ENCODE peak calls at places on chromosomes 3 and 15, in nine cellular contexts. T, Q, A, K, N, V, D, H and L are unnamed samples.
A peak's percentile ranks its signal among the peaks of the same experiment; 100 is the strongest.

GRCh38 chr15:85167568-85167967 is 185.9 kb downstream of the PDE8A start:
- DNase-seq in T (no peak), Q (no peak), A (no peak), K (no peak), N (no peak), V (no peak), D (no peak), H (no peak), L (no peak)

GRCh38 chr3:12758025-12758830 is 831 bp downstream of the TMEM40 start:
- DNase-seq in T (no peak), Q (no peak), A (peak; percentile 35), K (no peak), N (peak; percentile 9), V (no peak), D (no peak), H (peak; percentile 81), L (no peak)

GRCh38 chr15:62474771-62475124 is 309.7 kb upstream of the C2CD4B start:
- DNase-seq in T (no peak), Q (no peak), A (no peak), K (no peak), N (no peak), V (no peak), D (no peak), H (no peak), L (no peak)

GRCh38 chr3:25252291-25252690 is 175.8 kb upstream of the RARB start:
- DNase-seq in T (no peak), Q (no peak), A (no peak), K (no peak), N (no peak), V (no peak), D (no peak), H (no peak), L (no peak)

GRCh38 chr3:32143849-32144757 is 37.7 kb downstream of the GPD1L start:
- DNase-seq in T (no peak), Q (peak; percentile 42), A (peak; percentile 57), K (peak; percentile 83), N (peak; percentile 72), V (no peak), D (no peak), H (peak; percentile 96), L (no peak)

GRCh38 chr3:98817546-98817945 is 54.4 kb downstream of the ST3GAL6 start:
- DNase-seq in T (no peak), Q (no peak), A (no peak), K (peak; percentile 59), N (no peak), V (no peak), D (no peak), H (peak; percentile 73), L (no peak)

GRCh38 chr3:127458698-127459097 is 131.8 kb downstream of the TPRA1 start:
- DNase-seq in T (no peak), Q (no peak), A (no peak), K (no peak), N (no peak), V (peak; percentile 54), D (no peak), H (peak; percentile 14), L (peak; percentile 39)

GRCh38 chr3:99856437-99857220 is 39.0 kb downstream of the CMSS1 start:
- DNase-seq in T (no peak), Q (no peak), A (no peak), K (no peak), N (no peak), V (no peak), D (no peak), H (no peak), L (no peak)

GRCh38 chr3:30894521-30895289 is at the start of gene GADL1:
- DNase-seq in T (no peak), Q (no peak), A (no peak), K (peak; percentile 10), N (peak; percentile 10), V (peak; percentile 74), D (peak; percentile 84), H (peak; percentile 21), L (peak; percentile 43)

GRCh38 chr15:55708720-55709119 is 34.2 kb downstream of the PRTG start:
- DNase-seq in T (no peak), Q (no peak), A (no peak), K (no peak), N (no peak), V (no peak), D (no peak), H (no peak), L (no peak)

GRCh38 chr15:63948971-63949370 is 97.3 kb downstream of the DAPK2 start:
- DNase-seq in T (no peak), Q (no peak), A (no peak), K (no peak), N (no peak), V (no peak), D (no peak), H (no peak), L (no peak)

GRCh38 chr3:172038823-172039222 is 555 bp upstream of the FNDC3B start:
- DNase-seq in T (no peak), Q (no peak), A (peak; percentile 56), K (no peak), N (peak; percentile 33), V (no peak), D (no peak), H (peak; percentile 81), L (no peak)

GRCh38 chr15:53473886-53474285 is 285.6 kb downstream of the WDR72 start:
- DNase-seq in T (no peak), Q (no peak), A (no peak), K (no peak), N (no peak), V (no peak), D (no peak), H (no peak), L (no peak)

DNA sequence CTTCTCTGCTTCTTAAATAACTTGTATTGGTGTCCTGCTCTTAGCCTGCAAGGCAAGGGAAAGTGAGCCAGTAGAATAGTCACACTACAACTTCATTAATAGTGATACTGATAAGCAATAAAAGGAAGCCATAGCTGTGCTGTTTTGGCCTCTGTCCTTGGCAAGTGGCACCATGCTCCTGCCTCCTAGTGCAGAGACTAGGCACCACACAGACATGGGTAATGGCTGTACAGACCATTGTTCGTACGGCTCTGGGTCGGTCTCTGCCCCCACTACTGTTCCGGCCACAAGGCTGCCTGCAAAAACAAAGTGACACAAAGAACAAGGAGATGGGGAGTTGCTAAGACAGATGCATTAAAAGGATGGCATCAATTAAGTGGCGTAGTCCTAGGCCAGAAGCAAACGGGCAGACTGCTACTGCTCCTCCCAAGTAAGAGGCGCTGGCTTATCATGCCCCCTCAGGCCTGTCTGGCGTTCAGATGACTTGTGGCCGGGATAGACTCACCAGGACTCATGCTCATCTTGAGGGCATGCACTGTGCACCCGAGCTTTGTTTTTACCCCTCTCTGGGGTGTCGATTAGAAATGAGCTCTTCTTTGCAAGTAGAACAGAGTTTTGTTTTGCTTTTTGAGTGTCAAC is 75.6 kb downstream of the TRAK1 start:
- DNase-seq in T (no peak), Q (no peak), A (no peak), K (no peak), N (no peak), V (no peak), D (no peak), H (no peak), L (no peak)
- H3K27ac ChIP-seq in T (no peak overlapping the region), Q (no peak overlapping the region), A (no peak overlapping the region), K (no peak overlapping the region), N (peak overlapping the region; percentile 15), V (no peak overlapping the region), D (no peak overlapping the region), H (no peak overlapping the region), L (no peak overlapping the region)

DNA sequence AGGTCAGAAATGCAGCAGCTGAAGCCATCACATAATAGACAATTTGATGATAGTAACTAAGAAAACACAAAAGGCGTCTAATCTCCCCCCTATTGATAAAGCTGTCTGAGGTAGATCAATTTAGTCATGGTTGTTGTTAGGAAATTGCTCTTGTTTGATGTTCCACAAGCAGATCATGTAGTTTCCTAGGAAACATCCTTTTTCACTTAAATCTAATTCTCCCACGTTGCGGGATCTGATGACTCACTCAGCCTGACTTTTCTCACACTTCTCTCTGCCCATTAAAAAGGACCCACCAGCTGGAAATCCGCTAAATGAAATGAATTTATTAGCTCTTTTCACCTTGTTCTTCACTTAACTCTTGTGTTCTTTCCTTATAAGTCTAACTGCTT is 795.9 kb upstream of the ARPP21 start:
- DNase-seq in T (no peak), Q (no peak), A (no peak), K (no peak), N (no peak), V (no peak), D (no peak), H (peak; percentile 34), L (no peak)
- H3K4me3 ChIP-seq in T (no peak overlapping the region), Q (no peak overlapping the region), A (no peak overlapping the region), K (no peak overlapping the region), N (no peak overlapping the region), V (no peak overlapping the region), D (no peak overlapping the region), H (no peak overlapping the region), L (no peak overlapping the region)

GRCh38 chr3:71651625-71652024 is 68.1 kb upstream of the FOXP1 start:
- DNase-seq in T (no peak), Q (no peak), A (no peak), K (no peak), N (no peak), V (no peak), D (no peak), H (no peak), L (no peak)

GRCh38 chr3:71649757-71650156 is 66.2 kb upstream of the FOXP1 start:
- DNase-seq in T (no peak), Q (no peak), A (no peak), K (no peak), N (no peak), V (no peak), D (no peak), H (no peak), L (no peak)

GRCh38 chr3:71650372-71650771 is 66.8 kb upstream of the FOXP1 start:
- DNase-seq in T (no peak), Q (no peak), A (no peak), K (no peak), N (peak; percentile 70), V (no peak), D (no peak), H (no peak), L (no peak)

GRCh38 chr3:71647751-71648150 is 64.2 kb upstream of the FOXP1 start:
- DNase-seq in T (no peak), Q (no peak), A (no peak), K (no peak), N (no peak), V (no peak), D (no peak), H (no peak), L (no peak)

DNA sequence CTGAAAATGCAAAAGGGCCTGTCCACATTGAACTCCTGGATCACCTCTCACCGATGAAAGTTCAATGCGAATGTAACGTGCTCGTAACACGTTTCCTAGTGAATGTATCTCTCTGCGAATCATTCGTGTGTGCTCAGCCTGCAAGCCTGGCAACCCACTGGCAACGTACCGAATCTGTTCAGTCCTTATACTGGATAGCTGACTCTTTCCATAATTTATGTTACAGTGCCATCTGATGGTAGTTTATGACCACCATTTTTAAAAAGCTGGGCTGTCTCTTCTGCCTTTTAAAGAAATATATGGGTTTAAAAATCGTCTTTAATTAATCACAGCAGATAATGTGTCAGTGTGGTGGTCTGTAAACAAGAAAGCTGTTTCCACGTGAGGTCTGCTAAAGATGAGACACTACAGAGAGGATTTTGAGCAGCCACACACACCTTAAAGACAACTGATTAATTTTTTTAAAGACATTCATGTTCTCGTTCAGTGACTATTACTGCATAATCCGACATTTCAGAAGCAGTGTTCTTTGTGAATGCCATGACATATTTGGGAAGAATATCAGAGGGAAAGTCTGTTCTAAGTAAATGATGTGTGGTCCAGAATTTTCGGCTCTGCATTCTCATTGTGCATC is 69.4 kb upstream of the FOXP1 start:
- DNase-seq in T (no peak), Q (peak; percentile 37), A (peak; percentile 27), K (peak; percentile 38), N (peak; percentile 89), V (no peak), D (no peak), H (peak; percentile 79), L (no peak)
- TF ChIP-seq CTCF in T (peak; percentile 50), Q (peak; percentile 30), A (peak; percentile 52), K (peak; percentile 78), N (peak; percentile 35), V (peak; percentile 20), D (peak; percentile 44), H (peak; percentile 50), L (peak; percentile 58)

GRCh38 chr3:59535791-59536221 is 486.0 kb upstream of the CFAP20DC start:
- DNase-seq in T (no peak), Q (no peak), A (no peak), K (no peak), N (no peak), V (no peak), D (no peak), H (peak; percentile 38), L (no peak)
- H3K27ac ChIP-seq in T (no peak overlapping the region), Q (no peak overlapping the region), A (peak overlapping the region; percentile 45), K (no peak overlapping the region), N (no peak overlapping the region), V (no peak overlapping the region), D (no peak overlapping the region), H (no peak overlapping the region), L (no peak overlapping the region)